ENCODE peak calls at places on chromosomes 16 and 17, in nine cellular contexts. I, T, F, G, C, D, M, O and Y are unnamed samples.

GRCh38 chr17:74037320-74037719 is 166.2 kb upstream of the RPL38 start:
- DNase-seq in G (no peak), O (no peak), M (peak), D (no peak), I (peak), F (no peak), C (no peak), T (no peak), Y (no peak)

GRCh38 chr16:88380619-88381018 is 2.1 kb upstream of the ZNF469 start:
- DNase-seq in O (no peak), F (no peak), D (no peak), T (no peak), G (no peak), C (no peak), M (no peak), I (peak), Y (no peak)

GRCh38 chr16:29900102-29900887 is at the start of gene ASPHD1:
- DNase-seq in I (peak), O (peak), G (peak), M (no peak), D (peak), T (peak), C (peak), F (peak), Y (peak)

GRCh38 chr16:79972053-79972704 is 371.6 kb upstream of the MAF start:
- DNase-seq in M (no peak), D (no peak), F (no peak), C (no peak), T (no peak), G (no peak), I (no peak), O (no peak), Y (no peak)

GRCh38 chr16:67963325-67964321 is 4.8 kb downstream of the SLC12A4 start:
- DNase-seq in I (peak), T (no peak), O (no peak), M (no peak), F (no peak), C (no peak), G (peak), D (no peak), Y (peak)

GRCh38 chr16:85422124-85422373 is 191.1 kb upstream of the GSE1 start:
- DNase-seq in C (no peak), F (no peak), O (no peak), D (no peak), G (no peak), M (no peak), T (no peak), I (no peak), Y (no peak)

GRCh38 chr16:81469710-81470481 is 25.3 kb downstream of the CMIP start:
- DNase-seq in F (no peak), I (no peak), T (no peak), G (no peak), O (peak), D (no peak), M (no peak), C (no peak), Y (peak)

GRCh38 chr17:21678451-21679081 is 13.8 kb upstream of the KCNJ18 start:
- DNase-seq in G (peak), I (peak), O (no peak), T (no peak), M (no peak), D (no peak), F (no peak), C (no peak), Y (peak)

GRCh38 chr16:85413713-85414663 is 199.1 kb upstream of the GSE1 start:
- DNase-seq in I (no peak), O (no peak), M (no peak), C (no peak), D (no peak), F (no peak), G (no peak), T (no peak), Y (peak)

GRCh38 chr16:80862153-80862552 is 57.8 kb upstream of the CDYL2 start:
- DNase-seq in M (no peak), D (no peak), O (no peak), T (no peak), G (no peak), C (no peak), F (no peak), I (no peak), Y (no peak)

GRCh38 chr16:89815639-89816348 is 653 bp downstream of the FANCA start:
- DNase-seq in C (no peak), G (no peak), M (no peak), D (no peak), T (no peak), F (no peak), I (no peak), O (no peak), Y (no peak)

GRCh38 chr16:23274968-23275367 is 27.1 kb upstream of the SCNN1B start:
- DNase-seq in I (no peak), C (peak), G (no peak), T (no peak), O (no peak), D (no peak), M (no peak), F (no peak), Y (no peak)

GRCh38 chr16:3073448-3073847 is 8.0 kb downstream of the IL32 start:
- DNase-seq in T (no peak), I (no peak), F (no peak), G (no peak), M (no peak), O (no peak), C (no peak), D (no peak), Y (peak)

GRCh38 chr17:75498019-75498725 is 17.2 kb downstream of the CASKIN2 start:
- DNase-seq in O (no peak), C (no peak), M (no peak), T (no peak), D (no peak), I (no peak), G (no peak), F (no peak), Y (peak)

GRCh38 chr17:75498726-75499213 is 16.6 kb downstream of the CASKIN2 start:
- DNase-seq in O (no peak), F (no peak), I (no peak), D (no peak), C (no peak), M (no peak), T (no peak), G (no peak), Y (peak)

GRCh38 chr17:75501378-75502071 is 13.8 kb downstream of the CASKIN2 start:
- DNase-seq in D (no peak), O (no peak), I (no peak), C (no peak), F (no peak), T (no peak), M (no peak), G (no peak), Y (peak)

GRCh38 chr17:75500419-75501216 is 14.7 kb downstream of the CASKIN2 start:
- DNase-seq in T (no peak), O (no peak), F (no peak), C (no peak), D (no peak), I (no peak), M (no peak), G (no peak), Y (peak)

GRCh38 chr17:75499313-75500022 is 15.9 kb downstream of the CASKIN2 start:
- DNase-seq in T (no peak), C (no peak), O (no peak), I (no peak), G (no peak), D (no peak), M (no peak), F (no peak), Y (peak)
- H3K27ac ChIP-seq in T (no peak), C (peak), O (no peak), I (no peak), G (no peak), D (peak), M (no peak), F (no peak), Y (peak)

GRCh38 chr17:59870482-59870881 is 22.3 kb downstream of the TUBD1 start:
- DNase-seq in I (peak), O (no peak), D (no peak), M (no peak), T (no peak), F (no peak), C (no peak), G (peak), Y (no peak)
- H3K27ac ChIP-seq in I (no peak), O (no peak), D (no peak), M (no peak), T (no peak), F (no peak), C (no peak), G (peak), Y (no peak)

GRCh38 chr16:69513180-69513966 is 52.4 kb upstream of the NFAT5 start:
- DNase-seq in M (no peak), C (no peak), O (no peak), D (no peak), F (peak), T (no peak), I (no peak), G (no peak), Y (no peak)
- H3K27ac ChIP-seq in M (no peak), C (peak), O (no peak), D (no peak), F (peak), T (no peak), I (no peak), G (no peak), Y (no peak)

GRCh38 chr16:25036561-25036960 is 21.4 kb upstream of the ARHGAP17 start:
- DNase-seq in T (no peak), O (no peak), M (no peak), F (no peak), I (no peak), D (no peak), G (no peak), C (no peak), Y (no peak)
- H3K27ac ChIP-seq in T (no peak), O (no peak), M (no peak), F (no peak), I (no peak), D (no peak), G (no peak), C (no peak), Y (no peak)

GRCh38 chr17:28228986-28229729 is 89.8 kb upstream of the TMEM97 start:
- DNase-seq in M (no peak), D (no peak), O (no peak), T (no peak), C (no peak), F (no peak), I (peak), G (no peak), Y (peak)
- H3K27ac ChIP-seq in M (no peak), D (no peak), O (no peak), T (no peak), C (no peak), F (no peak), I (no peak), G (peak), Y (no peak)